ENCODE peak calls at places on chromosomes 3 and 15, in six cellular contexts. D is A549, W is progenitor cell of endocrine pancreas, J is HL-60, U is ovary, B is mesothelial cell of epicardium. X is an unnamed sample.

GRCh38 chr15:22954798-22955543 is 25.2 kb downstream of the CYFIP1 start:
- DNase-seq in B (no peak), U (no peak), W (no peak), J (no peak), D (no peak), X (no peak)

GRCh38 chr15:45391746-45392711 is 13.7 kb upstream of the GATM start:
- DNase-seq in U (no peak), B (no peak), W (no peak), J (peak; percentile 52), D (no peak), X (no peak)

GRCh38 chr15:80588801-80589200 is 106.3 kb upstream of the ABHD17C start:
- DNase-seq in W (no peak), B (no peak), U (no peak), D (peak; percentile 90), J (no peak), X (no peak)

GRCh38 chr3:50205719-50206276 is 727 bp downstream of the SLC38A3 start:
- DNase-seq in J (peak; percentile 44), U (no peak), B (no peak), D (no peak), W (no peak), X (no peak)

GRCh38 chr3:9343115-9343514 is 19.7 kb upstream of the THUMPD3 start:
- DNase-seq in W (no peak), B (no peak), J (no peak), U (no peak), D (no peak), X (no peak)

GRCh38 chr3:159800434-159801121 is 188.1 kb upstream of the IL12A start:
- DNase-seq in U (no peak), J (no peak), W (no peak), B (no peak), D (no peak), X (no peak)

GRCh38 chr3:108595304-108595703 is 5.8 kb downstream of the DZIP3 start:
- DNase-seq in U (no peak), B (no peak), J (no peak), D (no peak), W (no peak), X (no peak)

GRCh38 chr15:65529754-65530317 is 427 bp upstream of the HACD3 start:
- DNase-seq in B (no peak), J (no peak), W (no peak), U (no peak), D (no peak), X (no peak)

GRCh38 chr3:185824467-185825378 is at the start of gene IGF2BP2:
- DNase-seq in D (peak; percentile 70), U (peak; percentile 64), J (peak; percentile 52), W (peak; percentile 78), B (peak; percentile 88), X (no peak)

GRCh38 chr3:34599595-34599994 is 801.2 kb downstream of the PDCD6IP start:
- DNase-seq in D (no peak), J (no peak), W (no peak), U (no peak), B (no peak), X (no peak)

GRCh38 chr3:194395767-194396527 is 3.1 kb downstream of the GP5 start:
- DNase-seq in W (no peak), D (no peak), U (peak; percentile 70), B (no peak), J (peak; percentile 68), X (no peak)

GRCh38 chr3:4794798-4795197 is 184.4 kb upstream of the BHLHE40 start:
- DNase-seq in W (no peak), D (no peak), B (no peak), U (no peak), J (no peak), X (no peak)

GRCh38 chr3:168116279-168116678 is 20.6 kb upstream of the GOLIM4 start:
- DNase-seq in W (no peak), J (peak; percentile 20), B (no peak), D (no peak), U (no peak), X (no peak)

GRCh38 chr3:148718982-148719862 is 21.5 kb downstream of the AGTR1 start:
- DNase-seq in D (peak; percentile 32), U (no peak), W (no peak), B (no peak), J (no peak), X (no peak)

GRCh38 chr15:62533687-62534086 is 368.6 kb upstream of the C2CD4B start:
- DNase-seq in W (no peak), B (no peak), D (no peak), J (no peak), U (no peak), X (no peak)

GRCh38 chr3:81716870-81717509 is 44.5 kb downstream of the GBE1 start:
- DNase-seq in U (no peak), J (no peak), B (no peak), W (no peak), D (peak; percentile 73), X (no peak)

GRCh38 chr3:134302674-134303073 is 52.0 kb upstream of the RYK start:
- DNase-seq in W (no peak), D (no peak), U (no peak), J (no peak), B (no peak), X (no peak)

GRCh38 chr3:134299888-134300206 is 49.2 kb upstream of the RYK start:
- DNase-seq in J (no peak), B (no peak), W (no peak), D (no peak), U (no peak), X (no peak)

GRCh38 chr3:134299185-134299887 is 48.7 kb upstream of the RYK start:
- DNase-seq in U (no peak), J (no peak), D (no peak), B (no peak), W (no peak), X (no peak)

GRCh38 chr3:134298281-134298680 is 47.6 kb upstream of the RYK start:
- DNase-seq in W (no peak), B (no peak), D (no peak), J (no peak), U (no peak), X (no peak)

GRCh38 chr3:134300520-134300919 is 49.9 kb upstream of the RYK start:
- DNase-seq in J (no peak), B (no peak), U (no peak), W (no peak), D (peak; percentile 36), X (no peak)
- TF ChIP-seq CTCF in J (no peak), B (no peak), U (no peak), W (peak; percentile 20), D (no peak), X (no peak)

GRCh38 chr15:37682304-37682703 is 252.1 kb upstream of the TMCO5A start:
- DNase-seq in U (no peak), D (peak; percentile 2), B (no peak), W (no peak), J (no peak), X (no peak)
- TF ChIP-seq CTCF in U (no peak), D (no peak), B (no peak), W (peak; percentile 22), J (no peak), X (no peak)

DNA sequence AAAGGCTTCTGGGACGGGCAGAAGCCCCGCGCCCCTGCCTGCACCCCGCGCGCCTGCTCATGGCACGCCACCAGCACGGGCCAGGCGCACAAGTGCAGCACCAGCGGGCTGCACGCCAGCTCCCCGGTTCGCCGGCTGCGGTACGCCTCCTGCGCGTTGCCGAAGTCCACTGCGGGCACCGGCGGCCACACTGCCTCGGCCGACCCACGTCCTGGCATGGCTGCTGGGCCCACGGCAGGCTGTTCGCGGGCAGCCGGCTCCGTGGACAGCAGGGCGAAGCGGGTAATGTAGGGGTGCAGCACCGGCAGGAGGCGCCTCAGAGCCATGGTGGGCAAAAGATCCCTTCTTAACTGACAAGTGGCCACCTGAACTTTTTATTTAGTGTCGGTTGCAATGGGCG is 34.8 kb downstream of the MCCC1 start:
- DNase-seq in D (no peak), B (no peak), U (no peak), J (no peak), W (no peak), X (no peak)
- TF ChIP-seq CTCF in D (no peak), B (no peak), U (no peak), J (no peak), W (no peak), X (no peak)

DNA sequence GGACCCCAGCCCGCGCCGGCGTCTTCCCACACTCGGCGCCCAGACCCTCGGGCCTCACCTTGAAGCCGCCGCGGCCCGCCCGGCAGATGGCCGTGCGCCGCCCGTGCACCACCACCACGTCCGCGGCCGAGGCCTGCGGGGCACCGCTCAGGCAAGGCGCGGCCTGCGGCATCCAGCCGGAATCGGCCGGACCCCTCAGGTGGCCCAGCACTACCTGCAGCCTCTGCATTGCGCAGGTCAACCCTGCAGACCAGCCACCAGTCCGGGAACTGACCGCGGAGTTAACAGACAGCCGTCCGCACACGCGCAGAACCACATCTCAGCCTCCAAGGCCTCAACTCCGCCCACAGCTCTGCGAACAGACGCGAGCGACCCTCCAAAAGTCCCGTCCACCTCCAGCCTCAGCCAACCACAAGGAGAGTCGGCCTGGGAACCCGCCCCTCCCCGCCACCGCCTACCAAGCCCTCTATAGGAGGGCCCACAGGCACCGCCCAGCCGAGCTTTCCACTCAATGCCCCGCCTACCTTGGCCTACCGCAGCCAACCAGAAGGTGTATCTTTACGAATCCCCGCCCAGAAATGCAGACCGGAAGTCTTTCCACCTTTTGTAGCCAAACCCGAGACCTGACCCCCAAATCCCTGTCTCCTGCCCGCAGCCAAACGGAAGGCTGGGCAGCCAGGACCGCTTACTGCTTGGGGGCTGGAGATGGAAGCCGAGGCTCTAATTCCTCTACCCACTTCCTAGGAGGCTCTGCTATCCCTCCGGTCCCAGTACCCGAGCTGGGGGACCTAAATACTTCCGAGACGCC is at the start of gene ACAA1:
- DNase-seq in D (peak; percentile 99), W (peak; percentile 96), B (peak; percentile 98), J (peak; percentile 99), U (peak; percentile 99), X (peak; percentile 100)
- TF ChIP-seq CTCF in D (no peak), W (no peak), B (no peak), J (no peak), U (no peak), X (no peak)

GRCh38 chr3:105490045-105490444 is 123.3 kb downstream of the ALCAM start:
- DNase-seq in U (no peak), J (no peak), W (no peak), B (no peak), D (no peak), X (no peak)

GRCh38 chr3:105497381-105497780 is 130.7 kb downstream of the ALCAM start:
- DNase-seq in B (no peak), W (no peak), D (no peak), U (no peak), J (no peak), X (no peak)

GRCh38 chr3:105496343-105496742 is 129.6 kb downstream of the ALCAM start:
- DNase-seq in U (no peak), J (no peak), D (no peak), W (no peak), B (no peak), X (no peak)

GRCh38 chr3:105493305-105493892 is 126.7 kb downstream of the ALCAM start:
- DNase-seq in B (no peak), U (no peak), W (no peak), D (no peak), J (no peak), X (no peak)

DNA sequence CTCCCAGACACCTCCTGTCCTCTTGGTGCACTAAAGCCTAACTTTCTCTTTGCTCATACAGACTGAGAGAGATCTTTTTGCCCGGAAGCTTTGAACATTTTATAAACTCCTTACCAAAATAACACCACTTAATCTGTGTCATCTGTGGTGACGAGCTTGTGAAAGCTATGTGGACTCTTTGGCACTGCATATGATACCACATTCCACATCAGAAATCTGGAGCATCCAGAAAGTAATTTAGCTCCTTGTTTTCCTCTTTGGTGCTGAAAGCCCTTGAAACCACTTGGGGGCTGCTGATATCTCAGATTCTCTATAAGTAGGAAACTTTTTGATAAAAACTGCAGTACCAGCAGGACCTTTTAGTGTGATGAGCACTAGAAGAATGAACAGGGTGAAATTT is 128.3 kb downstream of the ALCAM start:
- DNase-seq in U (no peak), W (no peak), J (no peak), D (no peak), B (no peak), X (no peak)
- TF ChIP-seq CTCF in U (no peak), W (no peak), J (no peak), D (no peak), B (no peak), X (no peak)